ENCODE peak calls at places on chromosome 1, in five cellular contexts. One of them, this sample, is unnamed.

GRCh38 chr1:156073110-156073693 is 9.1 kb downstream of the MEX3A start:
- DNase-seq in HCT116: no peak
- DNase-seq in PC-9: no peak
- DNase-seq in K562: no peak
- DNase-seq in IMR-90: no peak
- DNase-seq in this sample: no peak

GRCh38 chr1:1080122-1080753 is 6.1 kb upstream of the RNF223 start:
- DNase-seq in K562: peak; percentile 74
- DNase-seq in IMR-90: peak; percentile 33
- DNase-seq in PC-9: peak; percentile 76
- DNase-seq in HCT116: peak; percentile 42
- DNase-seq in this sample: peak; percentile 84

GRCh38 chr1:205676597-205676996 is 3.7 kb downstream of the SLC45A3 start:
- DNase-seq in K562: no peak
- DNase-seq in IMR-90: no peak
- DNase-seq in HCT116: no peak
- DNase-seq in PC-9: no peak
- DNase-seq in this sample: no peak

GRCh38 chr1:34839526-34840305 is 19.8 kb downstream of the SMIM12 start:
- DNase-seq in PC-9: no peak
- DNase-seq in HCT116: no peak
- DNase-seq in IMR-90: no peak
- DNase-seq in K562: no peak
- DNase-seq in this sample: no peak

GRCh38 chr1:204878835-204879234 is 8.2 kb downstream of the NFASC start:
- DNase-seq in K562: no peak
- DNase-seq in IMR-90: no peak
- DNase-seq in HCT116: no peak
- DNase-seq in PC-9: no peak
- DNase-seq in this sample: no peak

GRCh38 chr1:161241682-161242081 is 3.7 kb upstream of the NR1I3 start:
- DNase-seq in IMR-90: no peak
- DNase-seq in K562: no peak
- DNase-seq in HCT116: no peak
- DNase-seq in PC-9: no peak
- DNase-seq in this sample: no peak

GRCh38 chr1:32303997-32304622 is 12.2 kb downstream of the HDAC1 start:
- DNase-seq in HCT116: no peak
- DNase-seq in IMR-90: peak; percentile 74
- DNase-seq in PC-9: no peak
- DNase-seq in K562: no peak
- DNase-seq in this sample: no peak

GRCh38 chr1:201221201-201221846 is 30.7 kb downstream of the IGFN1 start:
- DNase-seq in K562: no peak
- DNase-seq in HCT116: no peak
- DNase-seq in IMR-90: no peak
- DNase-seq in PC-9: no peak
- DNase-seq in this sample: no peak

GRCh38 chr1:67537647-67538018 is 107.4 kb upstream of the SERBP1 start:
- DNase-seq in IMR-90: no peak
- DNase-seq in K562: no peak
- DNase-seq in HCT116: no peak
- DNase-seq in PC-9: no peak
- DNase-seq in this sample: no peak

GRCh38 chr1:24555591-24556413 is at the start of gene NCMAP:
- DNase-seq in K562: no peak
- DNase-seq in PC-9: no peak
- DNase-seq in HCT116: peak; percentile 10
- DNase-seq in IMR-90: no peak
- DNase-seq in this sample: peak; percentile 80

GRCh38 chr1:167935252-167936067 is 1.0 kb upstream of the DCAF6 start:
- DNase-seq in HCT116: no peak
- DNase-seq in K562: peak; percentile 72
- DNase-seq in IMR-90: peak; percentile 36
- DNase-seq in PC-9: no peak
- DNase-seq in this sample: no peak

GRCh38 chr1:246199086-246199485 is 308.0 kb downstream of the SMYD3 start:
- DNase-seq in IMR-90: no peak
- DNase-seq in PC-9: no peak
- DNase-seq in K562: no peak
- DNase-seq in HCT116: no peak
- DNase-seq in this sample: no peak

GRCh38 chr1:23809751-23810171 is 9.2 kb upstream of the GALE start:
- DNase-seq in PC-9: no peak
- DNase-seq in IMR-90: peak; percentile 51
- DNase-seq in K562: peak; percentile 91
- DNase-seq in HCT116: peak; percentile 41
- DNase-seq in this sample: peak; percentile 93

GRCh38 chr1:90800012-90800717 is 83.1 kb upstream of the BARHL2 start:
- DNase-seq in K562: no peak
- DNase-seq in PC-9: no peak
- DNase-seq in HCT116: no peak
- DNase-seq in IMR-90: no peak
- DNase-seq in this sample: no peak

GRCh38 chr1:110196917-110197782 is 13.0 kb upstream of the KCNC4 start:
- DNase-seq in IMR-90: peak; percentile 41
- DNase-seq in PC-9: peak; percentile 68
- DNase-seq in K562: peak; percentile 66
- DNase-seq in HCT116: peak; percentile 38
- DNase-seq in this sample: peak; percentile 83

GRCh38 chr1:177517556-177517955 is 346.8 kb downstream of the BRINP2 start:
- DNase-seq in IMR-90: peak; percentile 24
- DNase-seq in HCT116: no peak
- DNase-seq in K562: no peak
- DNase-seq in PC-9: no peak
- DNase-seq in this sample: no peak

GRCh38 chr1:234647758-234648157 is 37.8 kb upstream of the IRF2BP2 start:
- DNase-seq in PC-9: no peak
- DNase-seq in IMR-90: no peak
- DNase-seq in HCT116: no peak
- DNase-seq in K562: no peak
- DNase-seq in this sample: no peak

GRCh38 chr1:25568834-25569598 is 25.6 kb downstream of the LDLRAP1 start:
- DNase-seq in IMR-90: peak; percentile 88
- DNase-seq in K562: peak; percentile 83
- DNase-seq in PC-9: peak; percentile 76
- DNase-seq in HCT116: peak; percentile 70
- DNase-seq in this sample: no peak

GRCh38 chr1:51214615-51215131 is 21.4 kb upstream of the RNF11 start:
- DNase-seq in IMR-90: peak; percentile 87
- DNase-seq in PC-9: peak; percentile 74
- DNase-seq in K562: no peak
- DNase-seq in HCT116: no peak
- DNase-seq in this sample: no peak

GRCh38 chr1:244552336-244552735 is 91.3 kb downstream of the CATSPERE start:
- DNase-seq in PC-9: peak; percentile 91
- DNase-seq in IMR-90: no peak
- DNase-seq in HCT116: no peak
- DNase-seq in K562: no peak
- DNase-seq in this sample: no peak

GRCh38 chr1:53091841-53092645 is 30.0 kb downstream of the PODN start:
- DNase-seq in K562: peak; percentile 21
- DNase-seq in PC-9: no peak
- DNase-seq in HCT116: no peak
- DNase-seq in IMR-90: no peak
- DNase-seq in this sample: no peak

GRCh38 chr1:63463248-63463647 is 59.8 kb downstream of the ITGB3BP start:
- DNase-seq in PC-9: no peak
- DNase-seq in HCT116: no peak
- DNase-seq in IMR-90: peak; percentile 37
- DNase-seq in K562: no peak
- DNase-seq in this sample: no peak

GRCh38 chr1:72690871-72691270 is 408.5 kb upstream of the NEGR1 start:
- DNase-seq in PC-9: no peak
- DNase-seq in IMR-90: no peak
- DNase-seq in HCT116: no peak
- DNase-seq in K562: no peak
- DNase-seq in this sample: no peak

GRCh38 chr1:167676205-167676915 is 45.4 kb upstream of the MPZL1 start:
- DNase-seq in K562: no peak
- DNase-seq in HCT116: no peak
- DNase-seq in PC-9: no peak
- DNase-seq in IMR-90: no peak
- DNase-seq in this sample: no peak

GRCh38 chr1:12760256-12760795 is 13.2 kb upstream of the PRAMEF12 start:
- DNase-seq in HCT116: peak; percentile 12
- DNase-seq in K562: peak; percentile 30
- DNase-seq in IMR-90: no peak
- DNase-seq in PC-9: no peak
- DNase-seq in this sample: no peak

GRCh38 chr1:85343612-85344255 is 67.3 kb upstream of the BCL10 start:
- DNase-seq in IMR-90: peak; percentile 82
- DNase-seq in HCT116: no peak
- DNase-seq in PC-9: peak; percentile 74
- DNase-seq in K562: no peak
- DNase-seq in this sample: no peak

DNA sequence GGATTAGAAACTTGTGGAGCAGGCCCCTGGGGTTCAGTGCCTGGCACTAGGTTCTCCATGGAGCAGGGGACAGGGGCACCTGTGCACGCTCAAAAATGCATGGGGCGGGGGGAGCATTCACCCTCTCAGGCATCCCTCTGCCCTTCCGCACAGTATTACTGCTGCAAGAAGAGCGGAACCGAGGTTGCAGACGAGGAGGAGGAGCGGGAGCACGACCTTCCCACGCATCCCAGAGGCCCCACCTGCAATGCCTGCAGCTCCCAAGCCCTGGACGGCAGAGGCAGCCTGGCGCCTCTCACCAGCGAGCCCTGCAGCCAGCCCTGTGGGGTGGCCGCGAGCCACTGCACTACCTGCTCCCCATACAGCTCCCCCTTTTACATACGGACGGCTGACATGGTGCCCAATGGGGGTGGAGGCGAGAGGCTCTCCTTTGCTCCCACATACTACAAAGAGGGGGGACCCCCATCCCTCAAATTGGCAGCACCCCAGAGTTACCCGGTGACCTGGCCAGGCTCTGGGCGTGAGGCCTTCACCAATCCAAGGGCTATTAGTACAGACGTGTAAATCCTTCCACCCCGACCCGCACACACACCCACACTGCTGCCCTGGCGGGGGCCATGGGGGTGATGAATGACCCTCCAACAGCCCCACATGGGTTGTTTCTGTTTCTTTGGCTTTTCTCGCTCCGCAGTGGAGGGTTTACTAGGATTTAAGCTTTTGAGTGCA is 63.8 kb downstream of the TOR1AIP2 start:
- DNase-seq in PC-9: no peak
- DNase-seq in HCT116: no peak
- DNase-seq in IMR-90: no peak
- DNase-seq in K562: no peak
- DNase-seq in this sample: peak; percentile 71
- H3K4me3 ChIP-seq in PC-9: no peak overlapping the region
- H3K4me3 ChIP-seq in HCT116: no peak overlapping the region
- H3K4me3 ChIP-seq in IMR-90: no peak overlapping the region
- H3K4me3 ChIP-seq in K562: no peak overlapping the region
- H3K4me3 ChIP-seq in this sample: no peak overlapping the region

GRCh38 chr1:21174638-21175323 is 1.9 kb downstream of the EIF4G3 start:
- DNase-seq in IMR-90: peak; percentile 80
- DNase-seq in K562: no peak
- DNase-seq in HCT116: no peak
- DNase-seq in PC-9: peak; percentile 64
- DNase-seq in this sample: no peak

GRCh38 chr1:21176589-21177555 is at the start of gene EIF4G3:
- DNase-seq in IMR-90: peak; percentile 94
- DNase-seq in K562: peak; percentile 99
- DNase-seq in HCT116: peak; percentile 93
- DNase-seq in PC-9: peak; percentile 88
- DNase-seq in this sample: peak; percentile 100

GRCh38 chr1:21175670-21176581 is 771 bp downstream of the EIF4G3 start:
- DNase-seq in PC-9: no peak
- DNase-seq in IMR-90: no peak
- DNase-seq in K562: peak; percentile 47
- DNase-seq in HCT116: no peak
- DNase-seq in this sample: peak; percentile 91

GRCh38 chr1:21174230-21174629 is 2.5 kb downstream of the EIF4G3 start:
- DNase-seq in PC-9: no peak
- DNase-seq in IMR-90: no peak
- DNase-seq in HCT116: no peak
- DNase-seq in K562: no peak
- DNase-seq in this sample: no peak

DNA sequence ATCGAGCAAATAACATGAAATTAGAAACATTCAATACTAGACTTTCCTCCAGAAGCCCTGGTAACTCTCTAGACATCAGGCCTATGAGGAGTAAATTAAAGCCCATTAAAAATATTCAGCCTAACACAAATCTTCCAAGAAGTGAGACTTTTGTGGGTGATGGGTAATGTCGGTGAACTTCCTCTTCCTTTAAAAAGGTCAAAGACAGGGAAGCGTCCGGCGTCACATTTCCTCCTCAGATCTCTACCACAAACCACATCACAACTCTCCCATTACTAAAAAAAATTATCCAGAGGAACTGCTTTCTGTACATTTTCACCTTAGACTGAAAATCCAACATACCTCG is 1.4 kb downstream of the EIF4G3 start:
- DNase-seq in HCT116: no peak
- DNase-seq in K562: peak; percentile 65
- DNase-seq in PC-9: peak; percentile 48
- DNase-seq in IMR-90: peak; percentile 27
- DNase-seq in this sample: peak; percentile 81
- H3K4me3 ChIP-seq in HCT116: peak overlapping the region; percentile 89
- H3K4me3 ChIP-seq in K562: peak overlapping the region; percentile 88
- H3K4me3 ChIP-seq in PC-9: peak overlapping the region; percentile 63
- H3K4me3 ChIP-seq in IMR-90: peak overlapping the region; percentile 97
- H3K4me3 ChIP-seq in this sample: peak overlapping the region; percentile 55

DNA sequence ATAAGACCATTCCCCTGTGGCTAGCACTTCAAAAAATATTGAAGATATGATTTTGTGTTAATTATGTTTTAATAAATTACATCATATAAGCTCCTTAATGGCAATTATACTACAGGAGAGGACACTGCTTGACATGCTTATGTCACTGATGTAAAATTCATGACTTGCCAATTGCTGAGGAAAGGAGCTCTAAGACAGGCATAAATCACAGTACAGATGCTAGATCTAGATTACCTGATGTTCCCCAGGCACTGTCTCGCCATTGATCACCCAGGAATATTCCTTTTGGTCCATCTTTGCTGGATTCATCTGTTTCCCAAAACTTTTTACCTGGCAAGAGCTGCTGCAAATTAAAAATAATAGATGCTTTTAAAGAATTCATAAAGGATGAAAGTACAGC is 58.8 kb downstream of the PUM1 start:
- DNase-seq in IMR-90: no peak
- DNase-seq in K562: no peak
- DNase-seq in PC-9: no peak
- DNase-seq in HCT116: no peak
- DNase-seq in this sample: no peak
- H3K4me3 ChIP-seq in IMR-90: no peak overlapping the region
- H3K4me3 ChIP-seq in K562: no peak overlapping the region
- H3K4me3 ChIP-seq in PC-9: no peak overlapping the region
- H3K4me3 ChIP-seq in HCT116: no peak overlapping the region
- H3K4me3 ChIP-seq in this sample: no peak overlapping the region

DNA sequence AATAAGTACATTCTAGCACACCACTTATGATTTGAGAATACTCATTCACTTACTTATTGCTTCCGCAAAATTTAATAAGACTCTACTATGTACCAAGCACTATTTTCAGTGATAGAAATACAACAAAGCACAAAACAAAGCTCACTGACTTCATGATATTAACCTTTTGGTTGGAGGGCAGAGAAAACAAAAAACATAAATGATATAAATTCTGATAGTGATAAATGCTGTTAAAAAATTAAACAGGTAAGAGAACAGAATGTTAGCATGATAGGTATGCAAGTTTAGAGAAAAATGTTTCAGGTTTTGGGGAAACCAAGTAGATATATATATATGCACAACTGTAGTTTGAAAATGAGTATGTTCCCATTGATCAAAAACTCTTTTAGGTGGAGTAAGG is 1.2 kb downstream of the LRRC40 start:
- DNase-seq in PC-9: no peak
- DNase-seq in IMR-90: no peak
- DNase-seq in HCT116: no peak
- DNase-seq in K562: no peak
- DNase-seq in this sample: no peak
- H3K4me3 ChIP-seq in PC-9: peak overlapping the region; percentile 85
- H3K4me3 ChIP-seq in IMR-90: no peak overlapping the region
- H3K4me3 ChIP-seq in HCT116: peak overlapping the region; percentile 85
- H3K4me3 ChIP-seq in K562: peak overlapping the region; percentile 71
- H3K4me3 ChIP-seq in this sample: no peak overlapping the region